ENCODE peak calls at places on chromosomes 7 and 10, in five cellular contexts. One of them, this sample, is unnamed.

GRCh38 chr10:59108886-59109288 is 67.6 kb upstream of the PHYHIPL start:
- DNase-seq in astrocyte of the spinal cord: no peak
- DNase-seq in hypothalamus: no peak
- DNase-seq in dermis microvascular lymphatic vessel endothelial cell: no peak
- DNase-seq in cardiac muscle cell: no peak
- DNase-seq in this sample: no peak

GRCh38 chr10:63689768-63690167 is 168.6 kb downstream of the REEP3 start:
- DNase-seq in hypothalamus: no peak
- DNase-seq in astrocyte of the spinal cord: no peak
- DNase-seq in dermis microvascular lymphatic vessel endothelial cell: no peak
- DNase-seq in cardiac muscle cell: no peak
- DNase-seq in this sample: no peak

GRCh38 chr7:35630024-35630423 is 64.9 kb downstream of the HERPUD2 start:
- DNase-seq in cardiac muscle cell: no peak
- DNase-seq in hypothalamus: no peak
- DNase-seq in astrocyte of the spinal cord: no peak
- DNase-seq in dermis microvascular lymphatic vessel endothelial cell: no peak
- DNase-seq in this sample: no peak

GRCh38 chr7:2049111-2049781 is 183.5 kb downstream of the MAD1L1 start:
- DNase-seq in dermis microvascular lymphatic vessel endothelial cell: no peak
- DNase-seq in cardiac muscle cell: no peak
- DNase-seq in hypothalamus: no peak
- DNase-seq in astrocyte of the spinal cord: no peak
- DNase-seq in this sample: no peak

GRCh38 chr10:58807631-58808024 is 295.0 kb downstream of the BICC1 start:
- DNase-seq in cardiac muscle cell: no peak
- DNase-seq in dermis microvascular lymphatic vessel endothelial cell: no peak
- DNase-seq in astrocyte of the spinal cord: no peak
- DNase-seq in hypothalamus: no peak
- DNase-seq in this sample: no peak

GRCh38 chr10:86614853-86615252 is 39.5 kb upstream of the OPN4 start:
- DNase-seq in cardiac muscle cell: no peak
- DNase-seq in astrocyte of the spinal cord: no peak
- DNase-seq in hypothalamus: no peak
- DNase-seq in dermis microvascular lymphatic vessel endothelial cell: no peak
- DNase-seq in this sample: no peak

GRCh38 chr7:8436965-8437364 is 3.6 kb downstream of the NXPH1 start:
- DNase-seq in hypothalamus: peak
- DNase-seq in astrocyte of the spinal cord: no peak
- DNase-seq in cardiac muscle cell: peak
- DNase-seq in dermis microvascular lymphatic vessel endothelial cell: peak
- DNase-seq in this sample: peak

GRCh38 chr7:120163449-120163848 is 109.5 kb upstream of the KCND2 start:
- DNase-seq in astrocyte of the spinal cord: no peak
- DNase-seq in hypothalamus: no peak
- DNase-seq in cardiac muscle cell: no peak
- DNase-seq in dermis microvascular lymphatic vessel endothelial cell: no peak
- DNase-seq in this sample: no peak

GRCh38 chr7:123242467-123243097 is 42.8 kb upstream of the SLC13A1 start:
- DNase-seq in hypothalamus: no peak
- DNase-seq in dermis microvascular lymphatic vessel endothelial cell: no peak
- DNase-seq in astrocyte of the spinal cord: no peak
- DNase-seq in cardiac muscle cell: no peak
- DNase-seq in this sample: no peak

GRCh38 chr7:1422512-1423265 is 36.6 kb downstream of the MICALL2 start:
- DNase-seq in hypothalamus: no peak
- DNase-seq in astrocyte of the spinal cord: no peak
- DNase-seq in dermis microvascular lymphatic vessel endothelial cell: no peak
- DNase-seq in cardiac muscle cell: no peak
- DNase-seq in this sample: no peak

GRCh38 chr7:108380527-108380926 is 75.7 kb downstream of the NRCAM start:
- DNase-seq in astrocyte of the spinal cord: no peak
- DNase-seq in cardiac muscle cell: no peak
- DNase-seq in hypothalamus: no peak
- DNase-seq in dermis microvascular lymphatic vessel endothelial cell: peak
- DNase-seq in this sample: no peak

GRCh38 chr7:70952311-70952710 is 179.6 kb upstream of the GALNT17 start:
- DNase-seq in dermis microvascular lymphatic vessel endothelial cell: no peak
- DNase-seq in astrocyte of the spinal cord: no peak
- DNase-seq in cardiac muscle cell: no peak
- DNase-seq in hypothalamus: no peak
- DNase-seq in this sample: no peak

GRCh38 chr10:11147723-11148122 is 130.1 kb downstream of the CELF2 start:
- DNase-seq in astrocyte of the spinal cord: no peak
- DNase-seq in cardiac muscle cell: no peak
- DNase-seq in dermis microvascular lymphatic vessel endothelial cell: no peak
- DNase-seq in hypothalamus: no peak
- DNase-seq in this sample: no peak

GRCh38 chr10:96243296-96243695 is 28.1 kb downstream of the BLNK start:
- DNase-seq in cardiac muscle cell: no peak
- DNase-seq in dermis microvascular lymphatic vessel endothelial cell: no peak
- DNase-seq in hypothalamus: no peak
- DNase-seq in astrocyte of the spinal cord: no peak
- DNase-seq in this sample: no peak

GRCh38 chr7:1236132-1236655 is 3.5 kb downstream of the UNCX start:
- DNase-seq in cardiac muscle cell: no peak
- DNase-seq in astrocyte of the spinal cord: no peak
- DNase-seq in dermis microvascular lymphatic vessel endothelial cell: no peak
- DNase-seq in hypothalamus: no peak
- DNase-seq in this sample: no peak

GRCh38 chr10:3398825-3399646 is 226.5 kb upstream of the PITRM1 start:
- DNase-seq in cardiac muscle cell: no peak
- DNase-seq in astrocyte of the spinal cord: no peak
- DNase-seq in dermis microvascular lymphatic vessel endothelial cell: peak
- DNase-seq in hypothalamus: peak
- DNase-seq in this sample: peak

GRCh38 chr7:149415391-149416068 is 45.3 kb downstream of the ZNF777 start:
- DNase-seq in cardiac muscle cell: no peak
- DNase-seq in astrocyte of the spinal cord: no peak
- DNase-seq in hypothalamus: no peak
- DNase-seq in dermis microvascular lymphatic vessel endothelial cell: peak
- DNase-seq in this sample: no peak

GRCh38 chr7:155999631-156000489 is 187.6 kb upstream of the SHH start:
- DNase-seq in astrocyte of the spinal cord: no peak
- DNase-seq in cardiac muscle cell: no peak
- DNase-seq in dermis microvascular lymphatic vessel endothelial cell: no peak
- DNase-seq in hypothalamus: no peak
- DNase-seq in this sample: no peak

GRCh38 chr10:110056822-110057221 is 49.0 kb downstream of the ADD3 start:
- DNase-seq in hypothalamus: no peak
- DNase-seq in astrocyte of the spinal cord: peak
- DNase-seq in dermis microvascular lymphatic vessel endothelial cell: no peak
- DNase-seq in cardiac muscle cell: no peak
- DNase-seq in this sample: no peak

GRCh38 chr7:83850941-83851340 is 202.0 kb upstream of the SEMA3E start:
- DNase-seq in cardiac muscle cell: no peak
- DNase-seq in astrocyte of the spinal cord: no peak
- DNase-seq in dermis microvascular lymphatic vessel endothelial cell: no peak
- DNase-seq in hypothalamus: no peak
- DNase-seq in this sample: no peak

GRCh38 chr10:87921934-87922688 is 58.7 kb downstream of the PTEN start:
- DNase-seq in astrocyte of the spinal cord: no peak
- DNase-seq in cardiac muscle cell: no peak
- DNase-seq in dermis microvascular lymphatic vessel endothelial cell: no peak
- DNase-seq in hypothalamus: no peak
- DNase-seq in this sample: no peak

GRCh38 chr7:133702903-133703302 is 424.2 kb upstream of the LRGUK start:
- DNase-seq in hypothalamus: no peak
- DNase-seq in astrocyte of the spinal cord: no peak
- DNase-seq in dermis microvascular lymphatic vessel endothelial cell: no peak
- DNase-seq in cardiac muscle cell: no peak
- DNase-seq in this sample: no peak

GRCh38 chr7:44961844-44962482 is 16.9 kb downstream of the MYO1G start:
- DNase-seq in dermis microvascular lymphatic vessel endothelial cell: no peak
- DNase-seq in astrocyte of the spinal cord: no peak
- DNase-seq in hypothalamus: no peak
- DNase-seq in cardiac muscle cell: no peak
- DNase-seq in this sample: no peak

GRCh38 chr7:88927-89921 is 103.1 kb upstream of the FAM20C start:
- DNase-seq in cardiac muscle cell: no peak
- DNase-seq in dermis microvascular lymphatic vessel endothelial cell: peak
- DNase-seq in astrocyte of the spinal cord: peak
- DNase-seq in hypothalamus: no peak
- DNase-seq in this sample: peak

GRCh38 chr10:33612551-33612950 is 278.1 kb upstream of the NRP1 start:
- DNase-seq in astrocyte of the spinal cord: peak
- DNase-seq in dermis microvascular lymphatic vessel endothelial cell: no peak
- DNase-seq in cardiac muscle cell: no peak
- DNase-seq in hypothalamus: no peak
- DNase-seq in this sample: no peak

GRCh38 chr10:100717166-100717565 is 28.2 kb upstream of the PAX2 start:
- DNase-seq in hypothalamus: no peak
- DNase-seq in dermis microvascular lymphatic vessel endothelial cell: no peak
- DNase-seq in astrocyte of the spinal cord: no peak
- DNase-seq in cardiac muscle cell: no peak
- DNase-seq in this sample: no peak

GRCh38 chr10:35063837-35064454 is 26.2 kb downstream of the CUL2 start:
- DNase-seq in dermis microvascular lymphatic vessel endothelial cell: no peak
- DNase-seq in hypothalamus: no peak
- DNase-seq in astrocyte of the spinal cord: no peak
- DNase-seq in cardiac muscle cell: no peak
- DNase-seq in this sample: no peak

GRCh38 chr10:2679646-2680045 is 387.7 kb upstream of the PFKP start:
- DNase-seq in hypothalamus: no peak
- DNase-seq in astrocyte of the spinal cord: no peak
- DNase-seq in cardiac muscle cell: no peak
- DNase-seq in dermis microvascular lymphatic vessel endothelial cell: no peak
- DNase-seq in this sample: no peak

GRCh38 chr10:78630944-78631838 is 437.6 kb upstream of the ZMIZ1 start:
- DNase-seq in astrocyte of the spinal cord: peak
- DNase-seq in cardiac muscle cell: no peak
- DNase-seq in dermis microvascular lymphatic vessel endothelial cell: no peak
- DNase-seq in hypothalamus: no peak
- DNase-seq in this sample: no peak

GRCh38 chr7:13641699-13642098 is 347.8 kb downstream of the ETV1 start:
- DNase-seq in dermis microvascular lymphatic vessel endothelial cell: peak
- DNase-seq in hypothalamus: no peak
- DNase-seq in cardiac muscle cell: no peak
- DNase-seq in astrocyte of the spinal cord: peak
- DNase-seq in this sample: no peak

GRCh38 chr7:127632276-127632910 is 14.5 kb upstream of the PAX4 start:
- DNase-seq in hypothalamus: no peak
- DNase-seq in astrocyte of the spinal cord: peak
- DNase-seq in cardiac muscle cell: no peak
- DNase-seq in dermis microvascular lymphatic vessel endothelial cell: no peak
- DNase-seq in this sample: no peak

GRCh38 chr10:6494934-6495592 is 85.0 kb downstream of the PRKCQ start:
- DNase-seq in hypothalamus: no peak
- DNase-seq in astrocyte of the spinal cord: no peak
- DNase-seq in dermis microvascular lymphatic vessel endothelial cell: no peak
- DNase-seq in cardiac muscle cell: no peak
- DNase-seq in this sample: no peak

GRCh38 chr10:16559236-16559773 is 37.6 kb upstream of the C1QL3 start:
- DNase-seq in hypothalamus: no peak
- DNase-seq in cardiac muscle cell: no peak
- DNase-seq in dermis microvascular lymphatic vessel endothelial cell: no peak
- DNase-seq in astrocyte of the spinal cord: no peak
- DNase-seq in this sample: no peak

GRCh38 chr10:129760003-129760315 is 204.1 kb downstream of the EBF3 start:
- DNase-seq in astrocyte of the spinal cord: no peak
- DNase-seq in hypothalamus: no peak
- DNase-seq in cardiac muscle cell: no peak
- DNase-seq in dermis microvascular lymphatic vessel endothelial cell: no peak
- DNase-seq in this sample: no peak